ENCODE peak calls at places on chromosomes 16 and 17, in eight cellular contexts. I is stomach, P is body of pancreas, X is GM12878, H is Peyer's patch, J is uterus, W is upper lobe of left lung, U is HCT116. N is an unnamed sample.

GRCh38 chr17:56131431-56131830 is 21.8 kb upstream of the ANKFN1 start:
- DNase-seq in W (no peak), X (no peak), P (no peak), I (no peak), J (no peak), U (no peak), H (no peak), N (no peak)

GRCh38 chr17:44209786-44210341 is 9.6 kb downstream of the UBTF start:
- DNase-seq in H (no peak), P (no peak), X (no peak), I (no peak), U (no peak), J (no peak), W (no peak), N (no peak)

GRCh38 chr17:42109086-42109485 is 3.4 kb downstream of the DHX58 start:
- DNase-seq in J (no peak), X (no peak), P (no peak), H (no peak), U (no peak), W (no peak), I (no peak), N (no peak)

GRCh38 chr17:43940630-43941029 is 1.6 kb downstream of the PPY start:
- DNase-seq in P (peak; percentile 35), I (no peak), X (no peak), U (peak; percentile 24), J (no peak), W (no peak), H (no peak), N (no peak)

GRCh38 chr17:50865060-50865867 is 890 bp downstream of the TOB1 start:
- DNase-seq in U (peak; percentile 34), P (peak; percentile 82), J (peak; percentile 73), I (peak; percentile 64), H (peak; percentile 45), W (peak; percentile 74), X (no peak), N (peak; percentile 82)

GRCh38 chr17:3551189-3551588 is 6.4 kb downstream of the TRPV3 start:
- DNase-seq in W (no peak), H (no peak), J (no peak), U (no peak), I (peak; percentile 42), X (no peak), P (no peak), N (no peak)

GRCh38 chr16:51922476-51922875 is 624.5 kb downstream of the TOX3 start:
- DNase-seq in H (no peak), P (no peak), X (no peak), I (no peak), J (no peak), W (no peak), U (no peak), N (no peak)

GRCh38 chr16:13453938-13454553 is 465.9 kb upstream of the ERCC4 start:
- DNase-seq in J (no peak), U (peak; percentile 4), W (no peak), I (peak; percentile 33), P (peak; percentile 60), H (no peak), X (no peak), N (no peak)

GRCh38 chr17:68581863-68582645 is 19.1 kb downstream of the FAM20A start:
- DNase-seq in W (peak; percentile 85), J (no peak), U (no peak), H (no peak), I (no peak), X (no peak), P (no peak), N (no peak)

GRCh38 chr16:73048292-73049050 is 543 bp upstream of the ZFHX3 start:
- DNase-seq in J (peak; percentile 60), W (peak; percentile 63), P (peak; percentile 47), X (no peak), I (peak; percentile 50), H (no peak), U (no peak), N (peak; percentile 57)

GRCh38 chr17:63939401-63939800 is 7.3 kb upstream of the CD79B start:
- DNase-seq in W (no peak), X (no peak), I (no peak), P (no peak), U (no peak), H (no peak), J (no peak), N (no peak)

DNA sequence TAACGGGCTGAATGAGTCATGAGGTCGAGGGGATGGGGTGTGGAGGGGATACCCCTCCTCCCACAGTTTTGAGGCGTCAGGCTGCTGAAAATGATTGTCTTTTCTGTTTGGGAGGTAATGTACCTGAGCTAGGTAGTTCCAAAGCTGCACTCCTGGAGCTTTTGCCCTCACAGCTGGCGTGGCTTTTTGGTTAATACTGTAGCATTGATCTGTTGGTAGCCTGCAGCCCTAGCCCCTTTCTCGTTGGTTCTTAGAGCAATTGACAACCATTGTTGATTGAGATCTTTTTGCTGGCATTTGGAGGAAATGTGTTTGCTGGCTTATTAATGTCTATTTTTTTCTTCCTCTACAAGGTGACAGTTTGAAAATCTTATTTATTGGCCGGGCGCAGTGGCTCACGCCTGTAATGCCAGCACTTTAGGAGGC is 1.8 kb downstream of the ATXN2L start:
- DNase-seq in X (no peak), W (no peak), P (no peak), H (no peak), J (no peak), I (no peak), U (no peak), N (no peak)
- TF ChIP-seq POLR2A in X (no peak), W (no peak), P (no peak), H (no peak), J (no peak), I (no peak), U (no peak), N (no peak)

DNA sequence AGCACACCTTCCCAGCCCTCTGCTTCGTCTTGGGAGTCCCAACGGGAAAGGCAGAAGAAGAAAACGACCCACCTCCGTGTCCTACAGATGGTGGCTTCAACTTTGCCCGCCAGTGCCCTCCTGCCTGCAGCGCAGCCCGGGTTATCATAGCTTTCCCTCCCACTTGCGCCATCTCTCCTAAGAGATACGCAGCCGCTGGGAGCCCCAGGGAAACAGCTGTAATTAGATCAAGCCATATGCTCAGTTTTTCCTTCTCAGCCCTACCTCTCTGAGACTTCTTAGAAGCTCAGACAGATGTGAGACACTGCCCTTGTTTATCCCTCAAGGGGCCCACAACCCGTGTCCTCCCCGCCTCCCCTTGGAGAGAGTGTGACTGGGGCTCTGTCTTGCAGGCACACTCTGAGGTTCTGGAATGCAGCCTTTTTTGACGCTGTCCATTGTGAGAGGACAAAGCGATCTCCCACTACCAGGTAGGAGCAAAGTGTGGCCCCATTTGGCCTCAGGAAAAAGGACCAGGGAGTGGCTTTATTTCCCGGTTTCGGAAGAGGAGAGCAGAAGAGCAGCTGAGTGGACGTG is 31.3 kb downstream of the CIBAR2 start:
- DNase-seq in P (no peak), U (no peak), H (no peak), W (no peak), X (no peak), J (no peak), I (no peak), N (no peak)
- H3K27ac ChIP-seq in P (no peak overlapping the region), U (no peak overlapping the region), H (no peak overlapping the region), W (no peak overlapping the region), X (no peak overlapping the region), J (no peak overlapping the region), I (no peak overlapping the region), N (no peak overlapping the region)

DNA sequence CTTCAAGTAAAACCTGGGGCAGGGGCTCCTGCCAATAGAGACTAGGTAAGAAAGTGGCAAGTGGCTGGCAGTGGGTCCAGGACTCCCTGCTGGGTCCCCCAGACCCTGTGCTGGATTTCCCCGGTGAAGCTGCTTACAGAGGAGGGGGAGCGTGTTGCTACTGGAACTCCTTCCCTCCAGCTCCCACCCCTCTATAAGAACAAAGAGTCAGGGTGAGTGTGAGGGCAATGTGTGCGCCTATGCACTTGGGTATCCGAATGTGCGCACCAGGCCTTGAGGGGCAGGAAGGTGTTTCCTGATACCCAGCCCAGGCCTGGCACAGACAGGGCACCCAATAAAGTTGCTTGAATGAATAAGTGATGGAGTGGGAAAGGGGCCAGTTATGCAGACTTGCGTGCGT is 11.8 kb downstream of the NEUROD2 start:
- DNase-seq in I (no peak), X (no peak), J (no peak), U (no peak), H (no peak), P (no peak), W (no peak), N (no peak)
- TF ChIP-seq POLR2A in I (no peak), X (no peak), J (no peak), U (no peak), H (no peak), P (no peak), W (no peak), N (no peak)

GRCh38 chr16:3306078-3306477 is 781 bp downstream of the ZNF75A start:
- DNase-seq in P (no peak), W (no peak), H (no peak), I (no peak), J (no peak), U (no peak), X (no peak), N (no peak)

GRCh38 chr16:3304370-3304769 is 860 bp downstream of the TIGD7 start:
- DNase-seq in J (no peak), W (no peak), H (no peak), U (no peak), X (no peak), P (no peak), I (no peak), N (no peak)

DNA sequence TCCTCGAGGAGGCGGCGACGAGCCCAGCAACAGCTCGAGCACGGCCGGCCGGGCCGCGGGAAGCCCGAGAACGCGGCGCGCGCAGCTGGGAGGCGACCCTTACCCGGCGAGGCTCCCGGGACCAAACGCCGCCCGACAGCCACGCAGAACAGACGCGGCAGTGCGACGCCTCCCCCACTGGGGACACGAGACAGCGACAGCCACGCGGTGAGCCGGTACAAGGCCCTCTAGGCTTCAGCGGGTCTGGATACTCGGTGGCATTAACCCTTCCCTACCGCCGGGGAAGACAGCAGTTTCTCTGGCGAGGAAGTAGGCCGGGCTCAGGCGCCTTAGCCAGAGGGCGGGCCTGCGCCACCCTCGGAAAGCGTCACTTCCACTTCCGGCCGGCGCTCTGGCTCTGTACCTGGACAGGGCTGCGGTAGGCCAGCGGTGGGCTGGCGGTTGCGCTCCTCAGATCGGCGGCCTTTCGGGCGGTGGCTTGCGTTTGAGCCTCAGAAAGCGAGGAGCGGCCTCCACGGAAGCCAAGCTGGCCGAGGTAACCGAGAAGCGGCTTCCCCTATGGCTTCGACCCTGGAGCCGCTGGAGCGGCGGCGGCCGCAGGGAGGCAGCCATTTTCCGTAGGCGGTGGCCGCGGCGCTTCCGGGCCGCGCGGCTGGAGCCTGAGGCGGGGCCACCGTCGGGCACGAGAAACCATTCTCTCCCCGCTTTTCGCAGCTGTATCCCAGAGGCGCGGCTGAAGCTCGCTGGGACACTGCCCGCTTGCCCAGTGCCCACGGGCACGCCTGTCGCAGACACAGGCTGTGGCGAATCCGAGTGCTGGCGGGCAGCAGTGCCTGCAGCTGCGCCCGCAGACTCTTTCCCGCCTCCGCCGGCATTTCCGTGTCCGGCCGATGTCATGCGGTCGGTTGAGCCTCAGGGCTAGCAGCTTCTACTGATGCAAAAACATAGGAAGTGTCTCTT is at the start of the genes TIGD7 and ZNF75A:
- DNase-seq in W (peak; percentile 85), H (peak; percentile 78), X (peak; percentile 45), U (peak; percentile 51), P (peak; percentile 82), I (peak; percentile 83), J (peak; percentile 83), N (peak; percentile 86)
- H3K27ac ChIP-seq in W (peak within 1 kb of the TSS; percentile 92), H (peak within 1 kb of the TSS; percentile 90), X (peak within 1 kb of the TSS; percentile 90), U (peak within 1 kb of the TSS; percentile 79), P (peak within 1 kb of the TSS; percentile 76), I (peak within 1 kb of the TSS; percentile 93), J (peak within 1 kb of the TSS; percentile 81), N (peak within 1 kb of the TSS; percentile 69)